ENCODE peak calls at places on chromosomes 2 and 18, in four cellular contexts. I is H1, B is stomach, E is RWPE2. H is an unnamed sample.

GRCh38 chr2:231294578-231295362 is 96.3 kb downstream of the ARMC9 start:
- DNase-seq in I (no peak), B (no peak), E (no peak), H (no peak)

GRCh38 chr2:69652206-69652605 is 8.7 kb upstream of the AAK1 start:
- DNase-seq in I (no peak), B (no peak), E (peak), H (no peak)

GRCh38 chr2:108414256-108414876 is 34.6 kb upstream of the GCC2 start:
- DNase-seq in I (no peak), B (no peak), E (no peak), H (no peak)

GRCh38 chr18:8750954-8751415 is 45.6 kb downstream of the MTCL1 start:
- DNase-seq in I (no peak), B (no peak), E (no peak), H (no peak)

GRCh38 chr2:144938308-144938709 is 418.4 kb upstream of the ZEB2 start:
- DNase-seq in I (no peak), B (no peak), E (no peak), H (no peak)

GRCh38 chr2:52810460-52810859 is 957.1 kb upstream of the CHAC2 start:
- DNase-seq in I (no peak), B (no peak), E (no peak), H (no peak)

GRCh38 chr18:9517869-9518268 is 42.6 kb downstream of the RALBP1 start:
- DNase-seq in I (no peak), B (no peak), E (no peak), H (no peak)

GRCh38 chr2:95031726-95032116 is 6.2 kb downstream of the MAL start:
- DNase-seq in I (no peak), B (no peak), E (no peak), H (no peak)

GRCh38 chr2:53170463-53170862 is 597.1 kb upstream of the CHAC2 start:
- DNase-seq in I (no peak), B (no peak), E (no peak), H (no peak)

GRCh38 chr18:80252136-80252535 is 4.8 kb upstream of the PARD6G start:
- DNase-seq in I (no peak), B (no peak), E (no peak), H (no peak)

DNA sequence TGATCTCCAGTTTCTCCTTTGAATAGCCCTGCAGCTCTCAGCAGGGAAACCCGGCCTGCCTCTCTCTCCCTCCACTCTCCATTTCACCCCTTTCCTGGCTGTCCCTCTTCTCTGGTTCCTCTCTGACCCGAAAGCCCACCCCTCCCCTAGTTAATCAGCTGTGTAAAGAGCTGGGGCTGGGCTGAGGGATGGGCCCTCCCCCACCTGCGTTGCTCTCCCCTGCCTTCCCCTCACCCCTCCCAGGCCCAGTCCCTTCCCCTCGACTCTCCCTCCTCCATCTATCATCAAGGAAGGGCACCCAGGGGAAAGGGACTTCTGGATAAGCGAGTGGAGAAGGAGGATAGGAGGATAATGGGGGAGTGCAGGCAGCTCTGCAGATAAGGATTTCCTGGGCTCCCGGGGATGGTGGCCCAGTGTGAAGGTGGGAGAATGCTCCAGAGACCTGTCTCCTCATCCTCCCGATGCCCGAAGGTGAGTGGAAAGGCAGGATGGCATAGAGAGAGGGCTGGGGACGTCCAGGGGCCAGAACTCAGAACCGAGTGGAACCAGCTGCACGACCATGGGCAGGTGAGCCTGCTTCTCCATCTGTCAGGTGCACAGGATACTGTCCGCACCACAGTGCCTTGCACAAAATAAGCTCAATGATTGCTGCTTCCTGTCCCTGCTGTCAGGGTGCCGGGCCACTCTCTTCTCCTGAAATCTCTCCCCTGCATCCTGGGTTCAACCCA is 12.0 kb downstream of the SLC30A3 start:
- DNase-seq in I (peak), B (no peak), E (no peak), H (no peak)
- TF ChIP-seq CTCF in I (no peak), B (no peak), E (no peak), H (no peak)

GRCh38 chr2:16861154-16861929 is 195.7 kb upstream of the CYRIA start:
- DNase-seq in I (no peak), B (no peak), E (no peak), H (no peak)

GRCh38 chr2:16860627-16861026 is 195.0 kb upstream of the CYRIA start:
- DNase-seq in I (no peak), B (no peak), E (no peak), H (no peak)

DNA sequence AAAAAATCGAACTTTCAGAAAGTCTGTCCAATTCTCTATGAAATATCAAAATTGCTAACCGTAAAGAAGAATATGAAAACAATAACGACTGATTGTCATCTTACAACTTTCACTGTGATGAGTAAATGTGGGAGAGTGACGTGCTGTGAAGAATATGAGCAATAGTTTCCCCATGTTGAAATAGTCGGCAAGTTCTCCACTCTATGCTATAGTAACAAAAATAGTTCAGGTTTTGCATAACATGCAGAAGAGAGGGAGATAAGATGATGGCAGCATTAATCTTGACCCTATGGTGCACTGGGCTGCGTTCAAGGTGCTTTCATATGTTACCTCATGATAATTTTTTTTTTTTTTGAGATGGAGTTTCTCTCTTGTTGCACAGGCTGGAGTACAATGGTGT is 196.8 kb upstream of the CYRIA start:
- DNase-seq in I (no peak), B (no peak), E (no peak), H (no peak)
- H3K27ac ChIP-seq in I (no peak), B (no peak), E (no peak), H (no peak)

GRCh38 chr2:216405588-216405987 is 6.7 kb upstream of the SMARCAL1 start:
- DNase-seq in I (no peak), B (no peak), E (no peak), H (no peak)
- H3K4me3 ChIP-seq in I (no peak), B (no peak), E (no peak), H (no peak)

DNA sequence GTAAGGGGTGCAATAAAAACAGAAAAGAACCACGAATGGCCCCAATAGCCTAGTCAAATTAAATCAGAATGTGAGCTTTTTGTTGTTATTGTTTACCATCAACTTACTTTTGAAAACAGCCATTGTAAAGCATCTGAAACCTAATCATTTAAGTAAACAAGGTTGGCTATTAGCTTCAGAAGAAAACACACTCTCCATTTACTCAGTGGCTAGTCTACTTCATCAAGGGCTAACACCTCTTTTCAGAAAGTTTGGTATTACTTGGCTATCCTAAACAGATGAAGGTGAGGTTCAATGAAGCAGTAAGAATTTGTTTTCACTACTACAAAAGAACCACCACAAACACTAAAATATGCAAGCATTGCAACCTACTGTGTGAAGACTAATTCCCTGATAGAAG is 398.0 kb downstream of the CDH2 start:
- DNase-seq in I (no peak), B (no peak), E (no peak), H (no peak)
- TF ChIP-seq CTCF in I (no peak), B (no peak), E (no peak), H (no peak)

GRCh38 chr2:100909571-100909970 is 89.6 kb downstream of the NPAS2 start:
- DNase-seq in I (no peak), B (no peak), E (no peak), H (no peak)
- H3K27ac ChIP-seq in I (no peak), B (no peak), E (no peak), H (no peak)

GRCh38 chr2:2448178-2448577 is 117.1 kb upstream of the MYT1L start:
- DNase-seq in I (no peak), B (no peak), E (no peak), H (no peak)
- H3K4me3 ChIP-seq in I (no peak), B (no peak), E (no peak), H (no peak)

H was measured in vagina.